ENCODE peak calls at places on chromosomes 7 and 10, in seven cellular contexts. One of them, this sample, is unnamed.
A peak's percentile ranks its signal among the peaks of the same experiment; 100 is the strongest.

GRCh38 chr7:157520249-157520648 is 183.4 kb downstream of the DNAJB6 start:
- DNase-seq in H4: no peak
- DNase-seq in M059J: no peak
- DNase-seq in T-helper 9 cell: no peak
- DNase-seq in HFF-Myc: no peak
- DNase-seq in posterior vena cava: no peak
- DNase-seq in HFFc6: no peak
- DNase-seq in this sample: no peak

GRCh38 chr10:24843256-24843655 is 109.2 kb downstream of the PRTFDC1 start:
- DNase-seq in H4: no peak
- DNase-seq in M059J: no peak
- DNase-seq in T-helper 9 cell: no peak
- DNase-seq in HFF-Myc: no peak
- DNase-seq in posterior vena cava: no peak
- DNase-seq in HFFc6: no peak
- DNase-seq in this sample: no peak

GRCh38 chr10:97442277-97442676 is 3.5 kb downstream of the EXOSC1 start:
- DNase-seq in H4: no peak
- DNase-seq in M059J: no peak
- DNase-seq in T-helper 9 cell: no peak
- DNase-seq in HFF-Myc: no peak
- DNase-seq in posterior vena cava: no peak
- DNase-seq in HFFc6: no peak
- DNase-seq in this sample: no peak

GRCh38 chr7:157925383-157925875 is 588.6 kb downstream of the DNAJB6 start:
- DNase-seq in H4: no peak
- DNase-seq in M059J: no peak
- DNase-seq in T-helper 9 cell: no peak
- DNase-seq in HFF-Myc: no peak
- DNase-seq in posterior vena cava: no peak
- DNase-seq in HFFc6: no peak
- DNase-seq in this sample: no peak

GRCh38 chr7:66529889-66530615 is 98.6 kb upstream of the KCTD7 start:
- DNase-seq in H4: no peak
- DNase-seq in M059J: peak; percentile 50
- DNase-seq in T-helper 9 cell: no peak
- DNase-seq in HFF-Myc: no peak
- DNase-seq in posterior vena cava: no peak
- DNase-seq in HFFc6: no peak
- DNase-seq in this sample: no peak

GRCh38 chr7:95411036-95411435 is 14.9 kb upstream of the PON3 start:
- DNase-seq in H4: peak; percentile 21
- DNase-seq in M059J: peak; percentile 83
- DNase-seq in T-helper 9 cell: no peak
- DNase-seq in HFF-Myc: peak; percentile 25
- DNase-seq in posterior vena cava: no peak
- DNase-seq in HFFc6: peak; percentile 28
- DNase-seq in this sample: no peak

GRCh38 chr10:98292976-98293375 is 25.0 kb upstream of the LOXL4 start:
- DNase-seq in H4: no peak
- DNase-seq in M059J: no peak
- DNase-seq in T-helper 9 cell: no peak
- DNase-seq in HFF-Myc: no peak
- DNase-seq in posterior vena cava: no peak
- DNase-seq in HFFc6: no peak
- DNase-seq in this sample: no peak

GRCh38 chr7:155789001-155789725 is 23.1 kb downstream of the SHH start:
- DNase-seq in H4: no peak
- DNase-seq in M059J: no peak
- DNase-seq in T-helper 9 cell: no peak
- DNase-seq in HFF-Myc: no peak
- DNase-seq in posterior vena cava: no peak
- DNase-seq in HFFc6: no peak
- DNase-seq in this sample: no peak

GRCh38 chr10:26335574-26336093 is 102.5 kb upstream of the APBB1IP start:
- DNase-seq in H4: no peak
- DNase-seq in M059J: no peak
- DNase-seq in T-helper 9 cell: no peak
- DNase-seq in HFF-Myc: no peak
- DNase-seq in posterior vena cava: no peak
- DNase-seq in HFFc6: no peak
- DNase-seq in this sample: no peak

GRCh38 chr10:1872151-1872726 is 134.9 kb upstream of the ADARB2 start:
- DNase-seq in H4: no peak
- DNase-seq in M059J: no peak
- DNase-seq in T-helper 9 cell: no peak
- DNase-seq in HFF-Myc: no peak
- DNase-seq in posterior vena cava: no peak
- DNase-seq in HFFc6: no peak
- DNase-seq in this sample: no peak

This sample was measured in T follicular helper cell.